ENCODE peak calls at places on chromosomes 5 and 9, in four cellular contexts. P is CD8-positive, alpha-beta T cell; M is neural crest cell; N is substantia nigra. X is an unnamed sample.

GRCh38 chr5:128052764-128053163 is 30.8 kb upstream of the SLC12A2 start:
- DNase-seq in M (no peak), P (no peak), N (no peak), X (no peak)

GRCh38 chr5:1386274-1386717 is 41.4 kb upstream of the CLPTM1L start:
- DNase-seq in P (peak), N (peak), M (peak), X (peak)

GRCh38 chr5:34522599-34523381 is 133.3 kb upstream of the RAI14 start:
- DNase-seq in N (peak), M (peak), P (peak), X (peak)

GRCh38 chr5:125134216-125135081 is 388.0 kb upstream of the ZNF608 start:
- DNase-seq in P (no peak), N (no peak), M (no peak), X (no peak)

GRCh38 chr9:71106992-71107391 is 14.4 kb downstream of the TRPM3 start:
- DNase-seq in N (no peak), P (no peak), M (no peak), X (no peak)

GRCh38 chr5:121681200-121681855 is 170.4 kb upstream of the FTMT start:
- DNase-seq in N (no peak), P (no peak), M (no peak), X (no peak)

GRCh38 chr5:14429102-14429501 is 152.5 kb upstream of the OTULINL start:
- DNase-seq in N (no peak), P (no peak), M (no peak), X (no peak)

GRCh38 chr5:168851902-168852321 is 272.7 kb upstream of the PANK3 start:
- DNase-seq in M (no peak), N (no peak), P (no peak), X (no peak)

GRCh38 chr5:76622973-76623596 is at the start of gene F2RL2:
- DNase-seq in P (no peak), N (no peak), M (no peak), X (peak)

GRCh38 chr9:36136894-36137391 is 410 bp downstream of the GLIPR2 start:
- DNase-seq in P (no peak), N (no peak), M (no peak), X (no peak)

GRCh38 chr5:60018091-60018490 is 124.6 kb upstream of the PDE4D start:
- DNase-seq in P (no peak), M (no peak), N (no peak), X (no peak)

GRCh38 chr5:179731791-179732411 is 721 bp upstream of the MAML1 start:
- DNase-seq in M (peak), N (no peak), P (no peak), X (peak)

GRCh38 chr5:139120521-139120920 is 77.6 kb downstream of the SIL1 start:
- DNase-seq in P (no peak), M (no peak), N (no peak), X (no peak)

GRCh38 chr5:139850423-139851016 is 54.9 kb downstream of the PSD2 start:
- DNase-seq in P (no peak), N (no peak), M (no peak), X (no peak)

GRCh38 chr9:100465765-100466164 is 7.2 kb upstream of the TMEFF1 start:
- DNase-seq in N (no peak), M (no peak), P (no peak), X (no peak)

GRCh38 chr9:120442280-120442597 is 137.7 kb downstream of the CDK5RAP2 start:
- DNase-seq in M (no peak), P (no peak), N (no peak), X (no peak)

GRCh38 chr9:94603259-94603776 is 9.7 kb upstream of the FBP2 start:
- DNase-seq in P (peak), M (peak), N (peak), X (peak)

GRCh38 chr9:93235278-93235960 is 51.5 kb downstream of the WNK2 start:
- DNase-seq in P (no peak), M (no peak), N (no peak), X (no peak)

GRCh38 chr9:100589582-100589981 is 11.7 kb downstream of the CAVIN4 start:
- DNase-seq in P (no peak), M (no peak), N (no peak), X (no peak)

GRCh38 chr9:79689576-79689975 is 117.8 kb downstream of the TLE4 start:
- DNase-seq in P (no peak), N (no peak), M (no peak), X (no peak)

GRCh38 chr5:143495823-143496275 is 92.4 kb upstream of the NR3C1 start:
- DNase-seq in M (no peak), P (no peak), N (no peak), X (no peak)

GRCh38 chr5:73722224-73722623 is 96.2 kb downstream of the ARHGEF28 start:
- DNase-seq in M (no peak), P (no peak), N (no peak), X (no peak)

GRCh38 chr9:36517131-36517530 is 55.6 kb upstream of the MELK start:
- DNase-seq in N (no peak), M (no peak), P (no peak), X (no peak)

GRCh38 chr9:24464321-24464951 is 81.3 kb downstream of the IZUMO3 start:
- DNase-seq in M (no peak), P (no peak), N (no peak), X (no peak)

GRCh38 chr5:25028994-25029393 is 384.2 kb upstream of the CDH10 start:
- DNase-seq in P (no peak), M (no peak), N (no peak), X (no peak)

GRCh38 chr9:38371495-38371894 is 21.0 kb upstream of the ALDH1B1 start:
- DNase-seq in P (no peak), N (no peak), M (no peak), X (no peak)

GRCh38 chr5:175895701-175896102 is 24.3 kb downstream of the CPLX2 start:
- DNase-seq in N (no peak), P (peak), M (no peak), X (no peak)

GRCh38 chr9:26175264-26175663 is 497.0 kb upstream of the TUSC1 start:
- DNase-seq in N (no peak), P (no peak), M (no peak), X (no peak)

GRCh38 chr9:124574944-124575343 is 67.7 kb upstream of the NR5A1 start:
- DNase-seq in M (no peak), P (no peak), N (no peak), X (no peak)

GRCh38 chr9:87781331-87781730 is 55.4 kb downstream of the CTSL start:
- DNase-seq in P (no peak), N (no peak), M (no peak), X (no peak)

GRCh38 chr9:36119476-36119875 is 17.1 kb upstream of the GLIPR2 start:
- DNase-seq in P (no peak), N (no peak), M (no peak), X (no peak)

GRCh38 chr9:77899679-77900354 is 131.8 kb downstream of the GNAQ start:
- DNase-seq in P (no peak), N (no peak), M (no peak), X (no peak)

GRCh38 chr9:89961616-89962341 is 357.0 kb downstream of the GADD45G start:
- DNase-seq in M (no peak), P (no peak), N (no peak), X (no peak)

GRCh38 chr5:56128166-56128565 is 105.0 kb downstream of the ANKRD55 start:
- DNase-seq in P (no peak), N (no peak), M (no peak), X (no peak)

GRCh38 chr5:162227075-162227474 is 159.5 kb downstream of the GABRG2 start:
- DNase-seq in N (no peak), P (no peak), M (no peak), X (no peak)

GRCh38 chr5:147935032-147935431 is 28.7 kb upstream of the C5orf46 start:
- DNase-seq in M (no peak), P (no peak), N (no peak), X (peak)

GRCh38 chr5:9927521-9927997 is 297.4 kb upstream of the TAS2R1 start:
- DNase-seq in N (no peak), M (no peak), P (no peak), X (no peak)